ENCODE peak calls at places on chromosome 1, in four cellular contexts. Y is K562, W is GM12878, F is HepG2. C is an unnamed sample.

GRCh38 chr1:83077411-83077810 is 921.5 kb downstream of the TTLL7 start:
- DNase-seq in W (no peak), Y (no peak), F (no peak), C (no peak)

GRCh38 chr1:87091425-87091824 is 177.0 kb downstream of the HS2ST1 start:
- DNase-seq in Y (no peak), W (no peak), F (no peak), C (no peak)

GRCh38 chr1:5597991-5598823 is 394.0 kb downstream of the NPHP4 start:
- DNase-seq in F (peak), Y (no peak), W (no peak), C (no peak)

GRCh38 chr1:91129017-91129416 is 107.2 kb upstream of the ZNF644 start:
- DNase-seq in W (no peak), Y (no peak), F (no peak), C (no peak)

GRCh38 chr1:6743189-6744101 is 41.8 kb upstream of the CAMTA1 start:
- DNase-seq in Y (peak), W (peak), F (no peak), C (no peak)

GRCh38 chr1:76868154-76868882 is 1.0 kb downstream of the ST6GALNAC5 start:
- DNase-seq in F (no peak), Y (no peak), W (no peak), C (peak)

GRCh38 chr1:227952374-227953021 is 4.8 kb upstream of the WNT9A start:
- DNase-seq in F (no peak), Y (no peak), W (no peak), C (no peak)

GRCh38 chr1:78718566-78718965 is 68.9 kb downstream of the IFI44 start:
- DNase-seq in Y (no peak), F (no peak), W (no peak), C (no peak)

GRCh38 chr1:247386695-247387094 is 29.3 kb upstream of the NLRP3 start:
- DNase-seq in Y (peak), F (no peak), W (no peak), C (no peak)

GRCh38 chr1:243582321-243582720 is 267.7 kb downstream of the AKT3 start:
- DNase-seq in W (no peak), Y (no peak), F (no peak), C (no peak)

GRCh38 chr1:116971965-116972675 is 29.4 kb upstream of the CD101 start:
- DNase-seq in W (no peak), Y (no peak), F (no peak), C (no peak)

GRCh38 chr1:199002670-199003069 is 363.8 kb downstream of the PTPRC start:
- DNase-seq in W (no peak), Y (no peak), F (no peak), C (no peak)

GRCh38 chr1:1004780-1005697 is 5.1 kb upstream of the HES4 start:
- DNase-seq in Y (peak), W (no peak), F (no peak), C (no peak)

GRCh38 chr1:10867914-10868598 is 71.6 kb upstream of the CASZ1 start:
- DNase-seq in F (no peak), W (no peak), Y (no peak), C (no peak)

GRCh38 chr1:236888903-236889302 is 93.8 kb downstream of the MTR start:
- DNase-seq in Y (no peak), F (no peak), W (no peak), C (no peak)

GRCh38 chr1:36669297-36669696 is 186.6 kb upstream of the CSF3R start:
- DNase-seq in F (no peak), Y (no peak), W (no peak), C (no peak)

GRCh38 chr1:100714599-100714998 is 4.9 kb upstream of the VCAM1 start:
- DNase-seq in Y (no peak), W (no peak), F (no peak), C (no peak)

GRCh38 chr1:203148127-203148526 is 20.6 kb downstream of the ADORA1 start:
- DNase-seq in W (no peak), F (peak), Y (peak), C (no peak)

GRCh38 chr1:26307363-26307781 is 936 bp upstream of the UBXN11 start:
- DNase-seq in W (no peak), F (no peak), Y (no peak), C (no peak)

GRCh38 chr1:110412576-110412975 is 5.1 kb upstream of the LAMTOR5 start:
- DNase-seq in W (peak), Y (peak), F (peak), C (peak)

GRCh38 chr1:247639381-247639981 is 34.1 kb downstream of the OR2G3 start:
- DNase-seq in W (no peak), Y (peak), F (no peak), C (no peak)

GRCh38 chr1:165827199-165828102 is at the start of gene UCK2:
- DNase-seq in F (peak), Y (peak), W (no peak), C (peak)

GRCh38 chr1:5725406-5725805 is 266.8 kb downstream of the NPHP4 start:
- DNase-seq in Y (no peak), W (no peak), F (no peak), C (no peak)

GRCh38 chr1:38029081-38029681 is 16.6 kb downstream of the UTP11 start:
- DNase-seq in W (no peak), Y (peak), F (no peak), C (peak)

GRCh38 chr1:32925360-32926142 is 24.4 kb upstream of the TMEM54 start:
- DNase-seq in Y (no peak), F (peak), W (no peak), C (no peak)

GRCh38 chr1:183487686-183488442 is 15.6 kb downstream of the SMG7 start:
- DNase-seq in F (no peak), Y (no peak), W (no peak), C (no peak)

DNA sequence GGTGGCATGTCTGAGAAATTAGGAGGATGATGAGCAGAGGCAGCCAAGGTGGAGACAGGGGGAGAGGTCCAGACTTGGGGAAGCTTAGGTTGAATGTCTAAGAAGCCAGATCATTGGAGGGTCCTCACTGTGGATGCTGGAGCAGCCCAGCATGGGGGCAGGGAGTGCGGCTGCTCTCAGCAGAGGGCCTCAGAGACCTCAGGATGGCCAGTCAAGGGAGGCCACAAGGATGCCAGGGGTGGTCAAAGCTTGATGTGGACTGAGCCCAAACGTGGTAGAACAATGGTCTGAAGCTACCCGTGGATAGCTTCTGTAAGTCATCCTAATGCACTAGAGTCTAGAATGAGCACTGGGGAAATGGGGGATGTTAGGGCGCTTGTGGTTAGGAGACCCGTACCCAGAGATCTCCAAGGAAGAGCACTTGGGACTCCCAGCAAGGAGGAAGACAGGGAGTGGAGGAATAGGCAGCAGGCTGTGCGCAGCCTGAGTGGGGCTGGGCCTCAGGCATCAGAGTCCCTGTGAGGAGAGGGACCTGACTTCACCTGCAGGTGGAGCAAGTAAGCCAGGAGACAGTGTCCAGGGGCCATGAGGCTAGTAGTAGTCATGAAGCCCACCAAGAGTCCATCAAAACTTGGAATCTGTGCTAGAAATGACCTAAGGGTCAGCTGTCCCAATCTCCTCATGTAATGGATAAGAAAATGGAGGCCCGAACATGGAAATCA is 4.3 kb upstream of the S100A9 start:
- DNase-seq in Y (peak), W (no peak), F (peak), C (peak)
- TF ChIP-seq TARDBP in Y (no peak), W (no peak), F (no peak), C (no peak)

GRCh38 chr1:173126421-173126820 is 75.7 kb upstream of the TNFSF18 start:
- DNase-seq in Y (no peak), F (no peak), W (no peak), C (no peak)
- TF ChIP-seq BHLHE40 in Y (no peak), F (no peak), W (no peak), C (no peak)

GRCh38 chr1:201223852-201224670 is 33.4 kb downstream of the IGFN1 start:
- DNase-seq in W (no peak), Y (no peak), F (no peak), C (no peak)
- TF ChIP-seq FOXM1 in W (no peak), Y (no peak), F (no peak), C (no peak)

GRCh38 chr1:21705303-21705980 is 36.3 kb upstream of the RAP1GAP start:
- DNase-seq in W (no peak), Y (no peak), F (peak), C (no peak)
- TF ChIP-seq TARDBP in W (no peak), Y (no peak), F (no peak), C (no peak)

GRCh38 chr1:185656663-185657062 is 77.5 kb upstream of the HMCN1 start:
- DNase-seq in Y (peak), W (no peak), F (peak), C (no peak)
- TF ChIP-seq BHLHE40 in Y (no peak), W (no peak), F (no peak), C (no peak)

C was measured in HEK293T.